ENCODE peak calls at places on chromosome 17, in four cellular contexts. K is right lobe of liver, R is mammary epithelial cell, E is astrocyte of the spinal cord. M is an unnamed sample.

GRCh38 chr17:63751806-63752205 is 10.2 kb upstream of the STRADA start:
- DNase-seq in K (no peak), R (no peak), E (no peak), M (peak)

GRCh38 chr17:33166472-33166871 is 126.6 kb downstream of the ASIC2 start:
- DNase-seq in K (no peak), R (no peak), E (no peak), M (no peak)

GRCh38 chr17:80169784-80170500 is at the start of gene CARD14:
- DNase-seq in K (no peak), R (peak), E (no peak), M (no peak)

GRCh38 chr17:35244345-35245195 is 1.7 kb downstream of the SLFN5 start:
- DNase-seq in K (peak), R (peak), E (peak), M (peak)

GRCh38 chr17:75135946-75136345 is 4.4 kb upstream of the NT5C start:
- DNase-seq in K (no peak), R (no peak), E (no peak), M (no peak)

GRCh38 chr17:81153340-81153803 is 11.9 kb upstream of the PVALEF start:
- DNase-seq in K (no peak), R (peak), E (peak), M (peak)

GRCh38 chr17:43169561-43170139 is 1.4 kb upstream of the NBR1 start:
- DNase-seq in K (peak), R (no peak), E (no peak), M (peak)

GRCh38 chr17:36069131-36069530 is 5.1 kb downstream of the CCL18 start:
- DNase-seq in K (no peak), R (no peak), E (no peak), M (no peak)

GRCh38 chr17:3547628-3548027 is 10.0 kb downstream of the TRPV3 start:
- DNase-seq in K (no peak), R (no peak), E (no peak), M (no peak)

GRCh38 chr17:64499805-64500486 is 3.1 kb upstream of the POLG2 start:
- DNase-seq in K (no peak), R (peak), E (no peak), M (peak)

GRCh38 chr17:72609501-72609900 is 483.0 kb downstream of the SLC39A11 start:
- DNase-seq in K (no peak), R (peak), E (peak), M (no peak)

GRCh38 chr17:36994438-36994837 is 45.7 kb downstream of the AATF start:
- DNase-seq in K (no peak), R (peak), E (peak), M (no peak)

GRCh38 chr17:9648521-9649110 is 3.3 kb downstream of the USP43 start:
- DNase-seq in K (no peak), R (no peak), E (no peak), M (no peak)

GRCh38 chr17:14428640-14429029 is 127.8 kb downstream of the HS3ST3B1 start:
- DNase-seq in K (no peak), R (no peak), E (no peak), M (peak)

GRCh38 chr17:39054111-39054645 is 87.0 kb upstream of the FBXO47 start:
- DNase-seq in K (peak), R (no peak), E (no peak), M (no peak)

GRCh38 chr17:9212376-9213310 is 191.3 kb downstream of the NTN1 start:
- DNase-seq in K (no peak), R (no peak), E (no peak), M (no peak)

GRCh38 chr17:8679136-8679535 is 48.6 kb upstream of the MYH10 start:
- DNase-seq in K (no peak), R (no peak), E (no peak), M (no peak)

GRCh38 chr17:37493249-37494027 is 3.7 kb downstream of the DUSP14 start:
- DNase-seq in K (no peak), R (peak), E (peak), M (no peak)

GRCh38 chr17:79294459-79295071 is 219.9 kb downstream of the ENGASE start:
- DNase-seq in K (no peak), R (peak), E (peak), M (peak)

GRCh38 chr17:51741447-51741846 is 417.1 kb downstream of the CA10 start:
- DNase-seq in K (no peak), R (peak), E (no peak), M (no peak)

GRCh38 chr17:79036609-79037008 is 12.6 kb downstream of the C1QTNF1 start:
- DNase-seq in K (no peak), R (peak), E (peak), M (peak)

GRCh38 chr17:334974-335481 is 17.6 kb downstream of the RPH3AL start:
- DNase-seq in K (peak), R (no peak), E (no peak), M (no peak)
- H3K4me3 ChIP-seq in K (no peak), R (no peak), E (no peak), M (no peak)

GRCh38 chr17:57603541-57603940 is 141.6 kb downstream of the CCDC182 start:
- DNase-seq in K (no peak), R (no peak), E (no peak), M (no peak)

GRCh38 chr17:57603978-57604377 is 141.1 kb downstream of the CCDC182 start:
- DNase-seq in K (no peak), R (no peak), E (no peak), M (peak)

GRCh38 chr17:57605734-57606105 is 139.4 kb downstream of the CCDC182 start:
- DNase-seq in K (no peak), R (no peak), E (no peak), M (no peak)

GRCh38 chr17:57606111-57606875 is 138.8 kb downstream of the CCDC182 start:
- DNase-seq in K (no peak), R (no peak), E (no peak), M (no peak)

DNA sequence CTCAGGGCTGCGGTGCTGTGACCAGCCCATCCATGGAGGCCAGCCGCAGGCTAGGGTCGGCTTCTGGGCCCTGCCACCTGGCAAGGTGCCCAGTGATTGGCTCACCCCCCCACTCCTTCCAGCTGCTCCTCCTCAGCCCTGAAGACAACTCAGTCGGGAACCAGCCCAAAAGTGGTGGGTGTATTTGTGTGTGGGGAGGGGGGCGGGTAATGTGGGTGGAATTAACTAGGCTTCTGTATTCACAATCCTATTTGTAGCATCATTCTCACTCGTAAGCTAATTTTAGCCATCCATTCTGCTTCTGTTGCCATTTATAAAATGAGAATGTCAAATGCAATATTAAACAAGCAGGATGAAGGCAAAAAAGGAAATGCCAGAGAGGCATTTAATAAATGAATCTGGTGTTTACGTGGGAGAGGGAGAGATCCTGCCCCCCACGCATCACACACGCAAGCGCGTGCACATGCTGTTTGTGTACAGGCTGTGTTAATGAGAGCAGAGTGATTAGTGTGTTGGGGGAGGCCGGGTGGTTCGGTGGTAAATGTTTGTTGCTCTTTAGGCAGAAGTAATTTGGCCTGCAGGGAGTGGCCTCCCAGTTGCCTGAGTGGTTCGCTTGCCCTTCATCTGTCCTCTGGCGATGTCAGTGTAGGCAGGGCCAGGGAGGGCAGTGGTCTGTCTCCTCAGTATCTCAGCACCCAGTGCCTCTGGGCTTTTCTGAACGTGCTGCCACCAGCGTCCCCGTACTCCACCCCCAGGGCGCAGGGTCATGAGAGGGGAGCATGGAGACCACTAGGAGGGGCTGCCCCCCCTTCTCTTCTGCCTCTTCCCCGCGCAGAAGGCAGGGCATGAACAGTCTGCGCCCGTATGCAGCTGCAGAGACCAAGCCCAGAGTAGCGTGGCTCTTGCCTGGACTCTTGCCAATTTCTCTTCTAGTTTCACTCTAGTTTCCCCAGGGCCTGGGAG is 140.0 kb downstream of the CCDC182 start:
- DNase-seq in K (no peak), R (no peak), E (peak), M (peak)
- TF ChIP-seq CTCF in K (no peak), R (no peak), E (no peak), M (no peak)

GRCh38 chr17:1259910-1260389 is 10.3 kb upstream of the BHLHA9 start:
- DNase-seq in K (no peak), R (no peak), E (peak), M (no peak)
- H3K4me3 ChIP-seq in K (peak), R (peak), E (peak), M (no peak)

GRCh38 chr17:27237890-27238289 is 56.0 kb upstream of the WSB1 start:
- DNase-seq in K (no peak), R (no peak), E (no peak), M (no peak)
- TF ChIP-seq CTCF in K (no peak), R (no peak), E (no peak), M (no peak)

DNA sequence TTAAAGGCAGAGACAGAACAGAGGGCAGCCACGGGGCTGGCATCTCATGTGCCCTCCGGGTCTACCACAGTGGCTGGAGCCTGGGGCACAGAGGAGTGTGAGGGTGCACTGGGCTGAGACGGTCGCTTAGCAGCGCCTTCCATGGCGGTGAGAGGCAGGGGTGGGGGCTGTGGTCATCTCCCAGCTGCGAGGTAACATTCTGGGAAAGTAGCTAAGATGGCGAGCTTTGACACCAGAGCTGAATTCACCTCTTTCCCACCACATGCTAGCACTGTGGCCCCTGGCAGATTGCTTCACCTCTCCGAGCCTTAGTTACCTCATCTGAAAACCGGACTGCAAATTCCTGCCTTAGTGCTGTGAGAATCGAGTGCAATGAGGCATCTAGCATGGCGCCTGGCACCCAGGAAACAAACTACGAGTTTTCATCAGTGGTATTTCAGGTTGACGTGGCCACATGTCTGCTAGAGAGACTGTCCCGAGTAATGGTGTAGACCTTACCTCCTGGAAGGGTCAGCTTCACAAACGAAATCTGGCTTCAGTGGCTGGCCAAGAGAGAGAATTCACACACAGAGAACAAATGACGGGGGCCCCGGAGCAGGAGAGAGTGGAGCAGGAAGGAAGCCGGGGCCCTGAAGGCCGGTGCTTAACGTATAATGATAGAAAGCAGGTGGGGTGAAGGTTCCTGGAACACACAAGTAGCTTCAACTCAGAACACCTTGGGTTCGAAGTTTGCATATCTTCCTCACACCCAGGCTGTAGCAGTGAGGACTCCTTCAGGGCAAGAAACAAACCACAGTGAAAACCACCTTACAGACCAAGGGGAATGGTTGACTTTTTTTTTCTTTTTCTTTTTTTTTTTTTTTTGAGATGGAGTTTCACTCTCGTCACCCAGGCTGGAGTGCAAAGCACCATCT is 63.9 kb upstream of the RPH3AL start:
- DNase-seq in K (no peak), R (no peak), E (no peak), M (no peak)
- H3K4me3 ChIP-seq in K (no peak), R (no peak), E (no peak), M (no peak)

DNA sequence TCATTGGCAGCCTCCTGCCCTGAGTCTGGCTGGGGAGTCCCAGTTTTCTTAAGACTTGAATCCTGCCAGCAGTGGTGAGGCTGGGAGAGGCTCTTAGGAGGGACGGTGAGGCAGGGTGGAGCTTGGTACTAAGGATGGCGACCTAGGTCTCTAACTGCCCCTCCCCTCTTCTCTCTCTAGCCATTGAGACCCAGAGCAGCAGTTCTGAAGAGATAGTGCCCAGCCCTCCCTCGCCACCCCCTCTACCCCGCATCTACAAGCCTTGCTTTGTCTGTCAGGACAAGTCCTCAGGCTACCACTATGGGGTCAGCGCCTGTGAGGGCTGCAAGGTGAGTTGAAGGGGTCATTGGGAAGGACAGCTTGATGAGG is 16.4 kb downstream of the GJD3 start:
- DNase-seq in K (no peak), R (no peak), E (no peak), M (no peak)
- TF ChIP-seq CTCF in K (no peak), R (no peak), E (no peak), M (no peak)

GRCh38 chr17:57983446-57983845 is 4.6 kb downstream of the VEZF1 start:
- DNase-seq in K (no peak), R (no peak), E (no peak), M (no peak)
- H3K4me3 ChIP-seq in K (no peak), R (no peak), E (no peak), M (no peak)

GRCh38 chr17:76547183-76547641 is 7.4 kb downstream of the PRCD start:
- DNase-seq in K (no peak), R (no peak), E (peak), M (peak)

GRCh38 chr17:76546556-76547182 is 6.8 kb downstream of the PRCD start:
- DNase-seq in K (no peak), R (peak), E (peak), M (no peak)

GRCh38 chr17:76548378-76549214 is 8.8 kb downstream of the PRCD start:
- DNase-seq in K (no peak), R (no peak), E (no peak), M (no peak)

GRCh38 chr17:76549215-76549518 is 9.3 kb downstream of the PRCD start:
- DNase-seq in K (no peak), R (no peak), E (no peak), M (no peak)

DNA sequence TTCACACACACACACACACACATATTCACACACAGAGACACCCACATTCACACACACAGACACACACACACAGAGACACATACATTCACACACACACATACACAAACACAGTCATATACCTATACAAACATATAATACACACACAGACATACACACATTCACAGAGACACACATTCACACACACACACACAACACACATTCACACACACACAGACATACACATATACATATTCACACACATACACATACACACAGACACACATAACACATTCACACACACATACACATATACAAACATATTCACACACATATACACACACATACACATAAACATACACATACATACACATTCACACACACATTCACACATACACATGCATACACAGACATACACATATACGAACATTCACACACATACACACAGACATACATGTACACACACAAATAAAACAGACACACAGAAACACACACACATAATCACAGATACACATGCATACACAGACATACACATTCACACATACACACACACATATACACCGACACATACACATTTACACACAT is 7.9 kb downstream of the PRCD start:
- DNase-seq in K (no peak), R (no peak), E (no peak), M (no peak)
- TF ChIP-seq CTCF in K (no peak), R (no peak), E (no peak), M (no peak)

GRCh38 chr17:15651001-15651582 is 31.6 kb upstream of the FBXW10B start:
- DNase-seq in K (no peak), R (no peak), E (no peak), M (no peak)

GRCh38 chr17:15649861-15650391 is 30.4 kb upstream of the FBXW10B start:
- DNase-seq in K (no peak), R (peak), E (peak), M (no peak)

GRCh38 chr17:15652960-15653359 is 31.2 kb downstream of the TRIM16 start:
- DNase-seq in K (no peak), R (no peak), E (no peak), M (no peak)

GRCh38 chr17:15651583-15652110 is 32.1 kb upstream of the FBXW10B start:
- DNase-seq in K (peak), R (peak), E (peak), M (peak)

GRCh38 chr17:15648384-15648783 is 28.9 kb upstream of the FBXW10B start:
- DNase-seq in K (no peak), R (no peak), E (no peak), M (no peak)
- H3K4me3 ChIP-seq in K (no peak), R (no peak), E (no peak), M (no peak)